ENCODE peak calls at places on chromosomes 13 and 19, in eight cellular contexts. W is heart left ventricle, A is fibroblast of lung, P is neural progenitor cell, L is upper lobe of right lung, B is cardiac muscle cell, R is PC-3, I is GM23338. V is an unnamed sample.

GRCh38 chr13:27321619-27322385 is 51.2 kb downstream of the RASL11A start:
- DNase-seq in W (no peak), A (no peak), P (no peak), L (no peak), B (no peak), R (no peak), I (peak; percentile 30), V (no peak)

GRCh38 chr13:87042946-87043345 is 628.2 kb upstream of the SLITRK5 start:
- DNase-seq in W (no peak), A (peak; percentile 28), P (no peak), L (no peak), B (no peak), R (peak; percentile 71), I (no peak), V (no peak)

GRCh38 chr13:81142306-81142999 is 801.5 kb upstream of the SPRY2 start:
- DNase-seq in W (no peak), A (no peak), P (no peak), L (no peak), B (no peak), R (peak; percentile 45), I (peak; percentile 28), V (no peak)

GRCh38 chr19:48795055-48795854 is 15.6 kb downstream of the BCAT2 start:
- DNase-seq in W (peak; percentile 94), A (peak; percentile 93), P (peak; percentile 98), L (peak; percentile 94), B (peak; percentile 97), R (peak; percentile 86), I (peak; percentile 98), V (peak; percentile 95)

GRCh38 chr13:37769078-37769477 is 100.5 kb downstream of the TRPC4 start:
- DNase-seq in W (no peak), A (no peak), P (no peak), L (no peak), B (no peak), R (peak; percentile 21), I (peak; percentile 7), V (no peak)

GRCh38 chr19:40217921-40218890 is at the start of gene TTC9B:
- DNase-seq in W (no peak), A (no peak), P (peak; percentile 93), L (no peak), B (no peak), R (no peak), I (peak; percentile 90), V (no peak)

GRCh38 chr13:25948910-25949309 is 102.9 kb downstream of the SHISA2 start:
- DNase-seq in W (no peak), A (no peak), P (no peak), L (no peak), B (no peak), R (peak; percentile 46), I (no peak), V (no peak)

GRCh38 chr13:112849500-112849899 is 119.5 kb upstream of the MCF2L start:
- DNase-seq in W (no peak), A (peak; percentile 14), P (no peak), L (no peak), B (no peak), R (peak; percentile 43), I (no peak), V (no peak)

GRCh38 chr13:33446821-33447481 is 161.4 kb upstream of the STARD13 start:
- DNase-seq in W (no peak), A (peak; percentile 39), P (no peak), L (no peak), B (no peak), R (peak; percentile 75), I (no peak), V (peak; percentile 10)

GRCh38 chr19:55158848-55159793 is 1.6 kb upstream of the TNNI3 start:
- DNase-seq in W (peak; percentile 85), A (peak; percentile 64), P (no peak), L (no peak), B (peak; percentile 70), R (peak; percentile 55), I (no peak), V (no peak)

GRCh38 chr13:83753912-83754624 is 128.2 kb downstream of the SLITRK1 start:
- DNase-seq in W (no peak), A (peak; percentile 6), P (no peak), L (no peak), B (no peak), R (peak; percentile 3), I (no peak), V (no peak)

GRCh38 chr19:31054430-31054829 is 294.8 kb downstream of the TSHZ3 start:
- DNase-seq in W (peak; percentile 16), A (peak; percentile 76), P (peak; percentile 82), L (no peak), B (peak; percentile 78), R (no peak), I (peak; percentile 86), V (peak; percentile 46)

GRCh38 chr13:62512194-62513141 is 1096.8 kb upstream of the PCDH20 start:
- DNase-seq in W (no peak), A (peak; percentile 36), P (peak; percentile 69), L (peak; percentile 28), B (peak; percentile 32), R (peak; percentile 58), I (peak; percentile 74), V (peak; percentile 42)

GRCh38 chr13:107846642-107847041 is 368.7 kb downstream of the LIG4 start:
- DNase-seq in W (no peak), A (no peak), P (no peak), L (no peak), B (no peak), R (no peak), I (no peak), V (no peak)

GRCh38 chr13:99653526-99653925 is 152.3 kb downstream of the TM9SF2 start:
- DNase-seq in W (no peak), A (no peak), P (no peak), L (no peak), B (no peak), R (no peak), I (no peak), V (no peak)

GRCh38 chr19:47296036-47296435 is 13.6 kb upstream of the C5AR1 start:
- DNase-seq in W (peak; percentile 74), A (peak; percentile 80), P (peak; percentile 95), L (no peak), B (peak; percentile 86), R (peak; percentile 87), I (peak; percentile 99), V (peak; percentile 92)
- H3K4me1 ChIP-seq in W (no peaks in the 10 kb centered on the region), A (no peaks in the 10 kb centered on the region), P (no peaks in the 10 kb centered on the region), L (no peaks in the 10 kb centered on the region), B (no peaks in the 10 kb centered on the region), R (no peaks in the 10 kb centered on the region), I (no peaks in the 10 kb centered on the region), V (no peaks in the 10 kb centered on the region)

DNA sequence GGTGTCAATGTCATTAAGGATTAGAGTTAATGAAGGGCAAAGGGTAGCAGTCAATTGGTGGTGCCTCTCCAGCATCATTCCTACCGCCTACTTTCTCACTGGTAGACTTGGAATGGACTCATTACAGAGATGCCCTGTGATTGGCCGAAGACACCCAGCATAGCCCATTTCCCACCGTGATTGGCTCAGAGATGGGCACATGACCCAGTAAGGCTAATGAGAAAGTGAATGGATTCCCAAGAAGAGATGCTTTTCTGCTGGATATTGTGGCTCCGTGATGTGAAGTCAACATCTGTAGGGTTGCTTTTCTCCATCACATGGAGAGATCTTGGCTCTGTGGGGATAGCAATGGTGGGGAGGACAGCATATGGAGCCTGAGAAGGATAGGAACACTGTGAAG is 11.6 kb downstream of the VSIG10L start:
- DNase-seq in W (no peak), A (no peak), P (no peak), L (no peak), B (no peak), R (no peak), I (no peak), V (no peak)
- TF ChIP-seq CTCF in W (no peak), A (no peak), P (no peak), L (no peak), B (no peak), R (no peak), I (no peak), V (no peak)

DNA sequence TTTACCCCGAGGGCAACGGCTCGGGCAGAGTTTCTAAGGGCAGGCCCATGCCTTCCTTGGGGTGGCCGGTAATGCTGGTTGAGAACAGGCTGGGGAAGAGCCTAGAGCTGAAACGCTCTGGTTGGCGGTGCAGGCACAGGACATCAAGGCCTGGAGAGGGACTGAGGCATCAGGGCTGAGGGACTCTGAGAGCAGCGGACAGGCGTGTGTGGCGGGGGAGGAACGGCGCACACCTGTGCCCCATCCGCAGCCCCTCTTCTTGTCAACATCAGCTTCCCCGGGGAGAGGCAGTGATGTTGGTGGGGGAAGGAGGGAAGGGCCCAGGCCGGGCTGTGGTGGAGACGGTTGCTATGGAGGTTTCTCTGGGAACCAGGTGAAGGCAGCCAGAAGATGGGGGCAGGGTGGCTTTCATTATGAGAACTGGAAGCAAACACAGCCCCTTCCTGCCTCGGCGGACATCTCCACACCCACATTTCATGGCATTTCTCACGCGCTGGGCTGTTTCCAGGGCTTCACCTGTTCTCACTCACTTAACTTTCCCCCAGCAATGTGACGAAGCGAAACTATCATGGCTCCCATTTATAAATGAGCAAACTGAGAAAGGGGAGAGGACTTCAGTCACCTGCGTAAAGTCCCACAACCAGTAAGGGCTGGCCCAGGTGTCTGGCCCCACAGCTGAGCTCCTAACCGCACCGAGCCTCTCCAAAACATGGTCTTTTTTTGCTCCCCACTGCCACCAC is 8.2 kb upstream of the ATF5 start:
- DNase-seq in W (no peak), A (no peak), P (no peak), L (no peak), B (no peak), R (no peak), I (no peak), V (no peak)
- H3K27me3 ChIP-seq in W (no peaks in the 10 kb centered on the region), A (no peaks in the 10 kb centered on the region), P (no peaks in the 10 kb centered on the region), L (no peaks in the 10 kb centered on the region), B (no peaks in the 10 kb centered on the region), R (no peaks in the 10 kb centered on the region), I (no peaks in the 10 kb centered on the region), V (no peaks in the 10 kb centered on the region)

GRCh38 chr19:14555918-14556661 is 15.8 kb downstream of the NDUFB7 start:
- DNase-seq in W (no peak), A (no peak), P (no peak), L (no peak), B (peak; percentile 12), R (peak; percentile 53), I (no peak), V (no peak)

GRCh38 chr19:14556662-14557188 is 15.1 kb downstream of the NDUFB7 start:
- DNase-seq in W (peak; percentile 75), A (peak; percentile 75), P (peak; percentile 91), L (peak; percentile 88), B (peak; percentile 87), R (peak; percentile 89), I (peak; percentile 93), V (no peak)

GRCh38 chr19:14560776-14561108 is 11.1 kb downstream of the NDUFB7 start:
- DNase-seq in W (no peak), A (no peak), P (no peak), L (no peak), B (no peak), R (no peak), I (no peak), V (no peak)

GRCh38 chr19:14559916-14560775 is 11.7 kb downstream of the NDUFB7 start:
- DNase-seq in W (peak; percentile 64), A (no peak), P (no peak), L (no peak), B (no peak), R (no peak), I (no peak), V (no peak)

DNA sequence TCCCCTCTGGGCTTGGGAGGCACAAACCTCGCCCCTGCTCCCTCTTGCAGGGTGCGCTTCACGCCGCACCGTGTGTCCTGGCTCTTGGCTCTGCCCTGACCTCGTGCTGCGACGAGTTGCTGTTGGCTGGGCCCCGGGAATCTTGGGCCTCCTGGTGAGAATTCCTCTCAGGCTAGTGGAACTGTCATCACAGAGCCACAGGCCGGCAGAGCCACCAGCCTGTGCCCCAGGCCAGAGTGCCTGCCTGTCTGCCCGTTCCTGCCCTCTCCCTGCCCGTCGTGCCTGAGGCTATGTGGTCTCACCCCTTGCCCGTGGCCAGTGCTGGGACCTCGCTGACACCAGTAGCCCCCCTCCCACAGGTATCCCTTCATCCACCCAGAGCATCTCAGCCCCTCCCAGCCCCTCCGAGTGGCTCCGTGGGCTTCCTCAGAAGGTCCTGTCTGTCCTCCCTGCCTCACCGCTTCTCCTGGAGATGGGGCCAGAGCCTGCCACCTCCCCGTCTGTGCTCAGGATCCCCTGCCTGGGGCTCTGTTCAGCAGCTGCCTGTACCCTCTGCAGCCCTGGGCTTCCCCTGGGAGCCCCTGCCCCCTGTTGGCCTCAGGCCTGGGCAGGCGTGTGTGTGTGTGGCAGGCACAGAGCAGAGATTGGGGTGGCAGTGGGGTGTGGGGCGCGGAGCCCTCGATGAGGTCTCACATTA is 13.3 kb downstream of the NDUFB7 start:
- DNase-seq in W (no peak), A (no peak), P (no peak), L (no peak), B (no peak), R (no peak), I (no peak), V (no peak)
- H3K4me1 ChIP-seq in W (peaks cover 41% of the 10 kb centered on the region), A (peaks cover 7% of the 10 kb centered on the region), P (peaks cover 34% of the 10 kb centered on the region), L (peaks cover 11% of the 10 kb centered on the region), B (peaks cover 28% of the 10 kb centered on the region), R (no peaks in the 10 kb centered on the region), I (peaks cover 36% of the 10 kb centered on the region), V (no peaks in the 10 kb centered on the region)

V was measured in Caco-2.